ENCODE peak calls at places on chromosome 14, in seven cellular contexts. B, X, U, G, I, E and S are unnamed samples.

GRCh38 chr14:81023095-81023710 is 67.8 kb downstream of the TSHR start:
- DNase-seq in E (no peak), G (no peak), I (no peak), B (peak; percentile 50), U (no peak), X (no peak), S (no peak)

GRCh38 chr14:72942934-72943333 is 16.7 kb downstream of the DCAF4 start:
- DNase-seq in U (no peak), B (no peak), I (no peak), G (no peak), X (no peak), E (no peak), S (no peak)

GRCh38 chr14:56295743-56296142 is 177.5 kb downstream of the PELI2 start:
- DNase-seq in X (no peak), E (no peak), U (no peak), B (no peak), G (no peak), I (no peak), S (no peak)

GRCh38 chr14:36083317-36083716 is 93.2 kb downstream of the PTCSC3 start:
- DNase-seq in E (no peak), X (no peak), B (no peak), U (no peak), G (no peak), I (no peak), S (no peak)

GRCh38 chr14:90784621-90785270 is 31.5 kb downstream of the TTC7B start:
- DNase-seq in U (no peak), B (no peak), E (peak; percentile 45), I (no peak), G (no peak), X (no peak), S (no peak)

GRCh38 chr14:24339284-24340151 is at the start of gene RIPK3:
- DNase-seq in X (no peak), I (no peak), G (no peak), U (no peak), E (no peak), B (no peak), S (no peak)

GRCh38 chr14:81946808-81947798 is 413.4 kb upstream of the SEL1L start:
- DNase-seq in E (no peak), U (no peak), I (no peak), B (no peak), G (peak; percentile 50), X (no peak), S (peak; percentile 56)

GRCh38 chr14:81727243-81727642 is 193.6 kb upstream of the SEL1L start:
- DNase-seq in U (no peak), I (peak; percentile 3), X (no peak), B (no peak), G (no peak), E (no peak), S (no peak)

GRCh38 chr14:100469632-100470522 is 117.3 kb downstream of the BEGAIN start:
- DNase-seq in U (no peak), G (no peak), B (no peak), X (no peak), I (no peak), E (no peak), S (no peak)